ENCODE peak calls at places on chromosomes 3 and 15, in nine cellular contexts. E is NB4; V is endothelial cell; R is IMR-90; K is CD4-positive, alpha-beta T cell; Q is psoas muscle; B is CD8-positive, alpha-beta T cell; O is heart left ventricle; W is tibial artery. Z is an unnamed sample.

GRCh38 chr3:97360804-97361203 is 403.8 kb upstream of the ARL6 start:
- DNase-seq in E (no peak), Q (no peak), W (no peak), R (no peak), O (no peak), K (no peak), V (no peak), B (no peak), Z (no peak)

GRCh38 chr3:177816667-177817208 is 619.5 kb upstream of the TBL1XR1 start:
- DNase-seq in Q (no peak), E (peak), B (no peak), R (peak), W (no peak), O (no peak), V (no peak), K (no peak), Z (no peak)

GRCh38 chr3:191148131-191148530 is 50.9 kb upstream of the OSTN start:
- DNase-seq in O (no peak), V (no peak), B (no peak), R (no peak), Q (no peak), W (no peak), E (no peak), K (no peak), Z (no peak)

GRCh38 chr15:24944939-24945338 is 9.8 kb upstream of the SNRPN start:
- DNase-seq in E (no peak), R (peak), V (no peak), O (no peak), B (no peak), Q (no peak), W (no peak), K (no peak), Z (no peak)

GRCh38 chr15:42456971-42457370 is 34.0 kb downstream of the ZNF106 start:
- DNase-seq in K (no peak), E (peak), V (no peak), W (peak), R (no peak), B (no peak), O (no peak), Q (no peak), Z (no peak)

GRCh38 chr15:93072440-93073394 is 16.3 kb downstream of the RGMA start:
- DNase-seq in E (peak), W (peak), O (peak), R (peak), Q (peak), B (no peak), V (peak), K (no peak), Z (no peak)

GRCh38 chr3:134080761-134081160 is 51.0 kb upstream of the SLCO2A1 start:
- DNase-seq in R (no peak), O (no peak), V (no peak), B (no peak), E (no peak), Q (no peak), W (no peak), K (no peak), Z (no peak)

GRCh38 chr3:136543385-136543784 is 208.8 kb downstream of the STAG1 start:
- DNase-seq in E (peak), Q (no peak), K (no peak), V (no peak), B (no peak), W (no peak), O (no peak), R (peak), Z (no peak)

GRCh38 chr3:39941941-39942340 is 132.5 kb downstream of the MYRIP start:
- DNase-seq in K (no peak), V (no peak), W (no peak), O (no peak), E (no peak), R (no peak), Q (no peak), B (no peak), Z (no peak)

GRCh38 chr3:11413071-11413470 is 140.9 kb downstream of the ATG7 start:
- DNase-seq in O (no peak), B (no peak), V (no peak), E (no peak), K (no peak), Q (no peak), W (no peak), R (no peak), Z (no peak)

GRCh38 chr15:88623632-88624031 is 2.5 kb downstream of the AEN start:
- DNase-seq in R (no peak), W (no peak), E (no peak), B (no peak), K (no peak), Q (no peak), O (no peak), V (no peak), Z (no peak)

GRCh38 chr3:13569201-13569600 is 20.3 kb downstream of the FBLN2 start:
- DNase-seq in K (no peak), E (no peak), R (no peak), Q (no peak), V (no peak), O (no peak), W (no peak), B (no peak), Z (no peak)

GRCh38 chr3:118990818-118991560 is 43.7 kb downstream of the IGSF11 start:
- DNase-seq in R (no peak), K (no peak), E (no peak), V (no peak), Q (no peak), W (no peak), O (no peak), B (no peak), Z (no peak)

GRCh38 chr3:172649987-172650386 is 60.9 kb downstream of the NCEH1 start:
- DNase-seq in R (no peak), W (no peak), V (no peak), K (no peak), B (no peak), E (no peak), Q (no peak), O (no peak), Z (no peak)

GRCh38 chr15:45375836-45376235 is 2.5 kb downstream of the GATM start:
- DNase-seq in R (no peak), B (no peak), K (no peak), W (no peak), V (no peak), E (no peak), O (no peak), Q (no peak), Z (no peak)

GRCh38 chr3:167740961-167741587 is 5.6 kb downstream of the SERPINI1 start:
- DNase-seq in R (peak), K (no peak), Q (no peak), V (peak), W (no peak), O (no peak), B (peak), E (peak), Z (peak)

GRCh38 chr3:125262155-125262554 is 49.6 kb upstream of the SLC12A8 start:
- DNase-seq in E (no peak), Q (no peak), K (no peak), W (no peak), B (no peak), V (no peak), O (no peak), R (no peak), Z (no peak)

GRCh38 chr3:106392905-106393304 is 524.1 kb upstream of the CBLB start:
- DNase-seq in R (peak), V (no peak), Q (no peak), W (no peak), K (no peak), O (no peak), B (no peak), E (no peak), Z (no peak)

GRCh38 chr15:58065445-58066041 is at the start of gene ALDH1A2:
- DNase-seq in V (peak), E (no peak), O (peak), R (no peak), W (peak), K (no peak), Q (peak), B (no peak), Z (peak)

GRCh38 chr3:39132096-39133092 is 21.0 kb downstream of the CSRNP1 start:
- DNase-seq in B (no peak), E (no peak), W (no peak), Q (no peak), V (no peak), K (no peak), O (no peak), R (no peak), Z (no peak)

GRCh38 chr15:63371297-63371918 is 10.2 kb downstream of the CA12 start:
- DNase-seq in O (no peak), K (no peak), E (peak), R (peak), V (no peak), B (no peak), Q (peak), W (peak), Z (no peak)

GRCh38 chr3:99805160-99805559 is 12.5 kb upstream of the CMSS1 start:
- DNase-seq in R (no peak), E (no peak), O (no peak), K (no peak), B (no peak), Q (no peak), V (no peak), W (no peak), Z (no peak)

GRCh38 chr15:42858540-42858939 is 62.0 kb downstream of the TTBK2 start:
- DNase-seq in K (no peak), E (no peak), O (no peak), R (no peak), W (no peak), Q (no peak), V (no peak), B (no peak), Z (no peak)

GRCh38 chr3:79490165-79491028 is 277.4 kb downstream of the ROBO1 start:
- DNase-seq in V (no peak), Q (peak), B (no peak), K (no peak), O (peak), R (peak), E (no peak), W (peak), Z (no peak)

GRCh38 chr3:166533740-166534139 is 696.5 kb upstream of the BCHE start:
- DNase-seq in R (no peak), B (no peak), K (no peak), W (no peak), E (no peak), Q (no peak), V (no peak), O (no peak), Z (no peak)

GRCh38 chr3:191492601-191493000 is 31.6 kb downstream of the PYDC2 start:
- DNase-seq in Q (no peak), W (no peak), V (no peak), O (no peak), K (no peak), R (peak), B (no peak), E (no peak), Z (no peak)

GRCh38 chr3:40096561-40097506 is 212.7 kb upstream of the EIF1B start:
- DNase-seq in B (no peak), W (peak), K (no peak), R (no peak), Q (no peak), O (no peak), E (no peak), V (no peak), Z (no peak)

GRCh38 chr3:120102232-120102631 is 8.0 kb upstream of the GSK3B start:
- DNase-seq in K (no peak), V (no peak), B (no peak), R (no peak), E (no peak), W (no peak), O (no peak), Q (no peak), Z (no peak)

GRCh38 chr3:120101624-120102023 is 7.4 kb upstream of the GSK3B start:
- DNase-seq in W (no peak), O (no peak), E (no peak), V (no peak), Q (no peak), B (no peak), K (no peak), R (no peak), Z (no peak)

GRCh38 chr3:120100711-120101110 is 6.5 kb upstream of the GSK3B start:
- DNase-seq in O (no peak), B (no peak), R (peak), W (no peak), V (no peak), K (no peak), Q (no peak), E (no peak), Z (no peak)

GRCh38 chr3:120103276-120103675 is 9.0 kb upstream of the GSK3B start:
- DNase-seq in V (no peak), R (no peak), Q (no peak), K (no peak), E (no peak), O (no peak), W (no peak), B (no peak), Z (no peak)

DNA sequence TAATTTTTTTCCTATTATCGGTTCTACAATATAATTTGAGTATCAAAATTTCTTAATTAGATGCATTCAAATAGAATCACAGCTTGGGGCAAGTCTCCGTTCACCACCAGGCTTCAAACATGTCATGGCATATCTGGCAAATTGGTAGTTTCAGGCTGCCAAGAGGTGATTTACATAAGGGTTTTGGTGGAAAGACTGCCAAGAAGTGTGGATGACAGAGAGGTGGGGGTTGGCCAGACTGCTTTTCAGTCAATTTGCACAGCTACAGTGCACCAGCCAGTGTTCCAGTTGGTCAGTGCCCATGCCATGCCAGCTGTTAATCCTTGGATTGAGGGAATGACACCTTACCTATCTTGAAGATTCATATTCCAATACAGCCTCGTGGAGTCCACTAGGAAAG is 8.4 kb upstream of the GSK3B start:
- DNase-seq in O (no peak), K (no peak), B (no peak), W (no peak), E (no peak), V (no peak), R (no peak), Q (no peak), Z (no peak)
- TF ChIP-seq CTCF in O (no peak), K (no peak), B (no peak), W (no peak), E (no peak), V (no peak), R (no peak), Q (no peak), Z (no peak)

GRCh38 chr15:101641894-101642293 is 10.3 kb downstream of the TM2D3 start:
- DNase-seq in W (no peak), Q (no peak), R (no peak), O (no peak), E (peak), K (peak), V (no peak), B (no peak), Z (no peak)

GRCh38 chr15:101637549-101638318 is 14.4 kb downstream of the TM2D3 start:
- DNase-seq in R (peak), V (no peak), W (no peak), E (no peak), Q (no peak), O (no peak), K (no peak), B (no peak), Z (no peak)

GRCh38 chr15:101641134-101641764 is 10.9 kb downstream of the TM2D3 start:
- DNase-seq in W (peak), B (peak), E (peak), R (peak), V (peak), K (peak), O (peak), Q (peak), Z (peak)

GRCh38 chr15:101646652-101647051 is 5.5 kb downstream of the TM2D3 start:
- DNase-seq in R (no peak), Q (peak), O (peak), K (no peak), B (no peak), W (no peak), E (no peak), V (no peak), Z (no peak)

DNA sequence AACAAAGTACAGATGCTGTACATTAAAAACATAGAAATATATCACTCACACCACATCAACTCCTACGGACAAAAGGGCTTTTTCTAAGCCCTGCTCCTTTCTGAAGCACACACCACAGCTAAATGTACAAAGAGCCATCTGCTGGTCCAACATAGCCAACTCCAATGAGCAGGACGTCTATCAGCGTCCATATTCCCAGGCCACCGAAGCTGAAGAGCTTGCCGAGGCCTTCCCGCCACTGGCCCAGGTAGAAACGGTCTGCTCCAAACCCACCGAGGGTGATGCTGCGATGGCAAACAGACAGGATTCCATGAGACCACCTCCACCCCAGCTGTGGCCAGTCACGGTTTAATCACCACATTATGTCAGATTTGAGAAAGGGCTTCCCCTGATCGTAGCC is 9.8 kb downstream of the TM2D3 start:
- DNase-seq in Q (no peak), E (no peak), K (no peak), B (no peak), O (no peak), V (no peak), R (no peak), W (no peak), Z (no peak)
- TF ChIP-seq CTCF in Q (no peak), E (no peak), K (no peak), B (no peak), O (no peak), V (no peak), R (no peak), W (no peak), Z (no peak)

DNA sequence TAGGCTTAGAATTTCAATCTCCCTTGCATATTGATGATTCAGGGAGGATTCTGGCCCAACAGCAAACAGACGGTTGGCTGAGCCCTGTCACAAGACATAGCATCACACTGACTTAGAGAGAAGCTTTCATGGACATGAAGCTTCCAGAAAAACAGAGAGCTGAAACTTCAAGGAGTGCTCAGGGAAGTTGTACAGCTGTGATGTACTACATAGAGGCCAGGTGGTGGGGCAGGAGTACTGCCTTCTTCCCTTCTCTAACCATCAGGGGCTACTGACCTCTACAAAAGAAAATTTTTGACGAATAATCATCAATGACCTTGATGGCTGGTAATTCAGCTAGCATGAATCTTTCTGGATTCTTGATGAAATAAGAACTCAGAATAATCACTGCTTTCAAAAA is 378.5 kb downstream of the ERC2 start:
- DNase-seq in O (no peak), K (no peak), B (no peak), V (no peak), E (no peak), W (no peak), R (no peak), Q (no peak), Z (no peak)
- TF ChIP-seq CTCF in O (no peak), K (no peak), B (no peak), V (no peak), E (no peak), W (no peak), R (no peak), Q (no peak), Z (no peak)

GRCh38 chr3:192514754-192515660 is 212.3 kb downstream of the FGF12 start:
- DNase-seq in E (no peak), W (no peak), B (no peak), R (no peak), O (peak), V (peak), K (no peak), Q (peak), Z (no peak)
- TF ChIP-seq CTCF in E (no peak), W (no peak), B (no peak), R (no peak), O (peak), V (peak), K (no peak), Q (no peak), Z (no peak)

DNA sequence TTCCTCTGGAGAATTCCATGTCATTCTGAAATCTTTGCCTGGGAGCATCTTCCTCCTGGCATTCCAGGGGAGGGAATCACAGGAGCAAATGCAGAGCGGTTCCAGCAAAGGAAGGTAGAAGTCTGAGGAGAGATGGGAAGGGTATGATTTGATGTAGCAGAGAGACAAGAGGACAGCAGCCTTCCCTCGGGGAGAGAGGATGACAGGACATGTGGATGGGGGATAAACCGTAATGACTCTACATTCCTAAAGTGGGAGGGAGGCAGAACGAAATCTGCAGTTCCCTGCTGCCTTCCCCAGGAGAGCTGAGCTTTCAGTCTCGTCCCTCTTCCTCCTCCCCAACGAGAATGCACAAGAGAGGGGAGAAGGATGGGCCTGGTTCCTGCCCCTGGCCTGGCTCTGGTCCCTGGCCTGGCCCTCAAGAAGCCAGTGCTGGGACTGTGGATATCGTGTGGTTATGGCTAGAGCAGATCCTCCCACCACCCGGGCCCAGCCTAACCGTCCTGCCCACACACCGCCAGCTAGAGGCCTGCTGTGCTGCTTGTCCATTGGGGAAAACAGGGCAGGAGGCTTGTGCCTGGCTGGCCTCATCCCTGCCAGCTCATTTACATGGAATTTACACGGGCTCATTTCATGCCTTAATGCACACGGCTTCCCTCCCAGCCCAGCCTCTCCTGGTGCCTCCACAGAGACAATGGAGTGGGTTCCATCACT is 26.6 kb downstream of the SEMA7A start:
- DNase-seq in Q (no peak), W (no peak), K (no peak), O (no peak), B (no peak), E (peak), R (peak), V (no peak), Z (no peak)
- TF ChIP-seq CTCF in Q (no peak), W (no peak), K (no peak), O (no peak), B (no peak), E (no peak), R (peak), V (no peak), Z (no peak)

DNA sequence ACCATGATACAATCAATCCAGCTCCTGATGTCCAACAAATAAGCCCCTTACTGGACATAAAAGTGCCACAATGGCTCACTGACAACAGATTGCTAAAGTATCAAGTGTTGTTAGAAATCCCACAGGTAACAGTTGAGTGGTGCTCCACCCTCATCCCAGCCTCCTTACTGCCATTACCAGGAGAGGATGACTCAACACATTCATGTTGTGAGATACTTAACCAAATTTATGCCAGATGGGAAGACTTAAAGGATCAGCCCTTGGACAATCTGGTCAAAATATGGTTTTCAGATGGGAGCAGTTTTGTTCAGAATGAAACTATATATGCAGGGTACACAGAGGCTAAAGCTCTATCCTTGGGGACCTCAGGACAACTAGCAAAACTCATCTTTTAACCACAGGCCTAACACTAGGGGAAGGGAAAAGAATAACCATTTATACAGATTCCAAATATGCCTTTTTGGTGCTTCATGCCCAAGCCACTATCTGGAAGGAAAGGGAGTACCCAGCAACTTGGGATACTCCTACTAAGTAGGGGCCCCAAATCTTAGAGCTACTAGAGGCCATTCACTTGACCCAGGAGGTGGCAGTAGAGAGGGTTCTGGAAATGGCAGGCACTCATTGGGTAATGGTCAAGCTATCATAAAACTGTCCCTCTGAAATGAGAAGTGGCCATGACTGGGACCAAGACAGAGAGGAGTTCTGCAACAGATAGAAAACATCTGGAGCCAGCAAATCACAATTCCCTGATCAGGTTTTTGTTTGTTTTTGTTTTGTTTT is 6.9 kb upstream of the ZNF662 start:
- DNase-seq in K (no peak), O (no peak), W (no peak), R (no peak), B (no peak), E (no peak), V (no peak), Q (no peak), Z (no peak)
- TF ChIP-seq CTCF in K (no peak), O (no peak), W (no peak), R (no peak), B (no peak), E (peak), V (no peak), Q (no peak), Z (no peak)